ENCODE peak calls at places on chromosome 10, in four cellular contexts. One of them, this sample, is unnamed.
A peak's percentile ranks its signal among the peaks of the same experiment; 100 is the strongest.

GRCh38 chr10:6074489-6075301 is 12.5 kb upstream of the IL2RA start:
- DNase-seq in HS-27A: no peak
- DNase-seq in breast epithelium: no peak
- DNase-seq in stimulated activated CD4-positive, alpha-beta T cell treated with anti-CD3 and anti-CD28 coated beads, Interleukin-2, amount 100 ng/mL, for 48 hours: no peak
- DNase-seq in this sample: no peak

GRCh38 chr10:132876131-132876860 is 66.1 kb downstream of the CFAP46 start:
- DNase-seq in HS-27A: no peak
- DNase-seq in breast epithelium: no peak
- DNase-seq in stimulated activated CD4-positive, alpha-beta T cell treated with anti-CD3 and anti-CD28 coated beads, Interleukin-2, amount 100 ng/mL, for 48 hours: no peak
- DNase-seq in this sample: peak; percentile 32

GRCh38 chr10:35605191-35605590 is at the start of gene GJD4:
- DNase-seq in breast epithelium: no peak
- DNase-seq in stimulated activated CD4-positive, alpha-beta T cell treated with anti-CD3 and anti-CD28 coated beads, Interleukin-2, amount 100 ng/mL, for 48 hours: no peak
- DNase-seq in HS-27A: no peak
- DNase-seq in this sample: no peak

GRCh38 chr10:3955493-3955892 is 170.5 kb upstream of the KLF6 start:
- DNase-seq in stimulated activated CD4-positive, alpha-beta T cell treated with anti-CD3 and anti-CD28 coated beads, Interleukin-2, amount 100 ng/mL, for 48 hours: no peak
- DNase-seq in HS-27A: no peak
- DNase-seq in breast epithelium: no peak
- DNase-seq in this sample: no peak

GRCh38 chr10:35194906-35195305 is 68.3 kb downstream of the CREM start:
- DNase-seq in breast epithelium: no peak
- DNase-seq in stimulated activated CD4-positive, alpha-beta T cell treated with anti-CD3 and anti-CD28 coated beads, Interleukin-2, amount 100 ng/mL, for 48 hours: peak; percentile 19
- DNase-seq in HS-27A: no peak
- DNase-seq in this sample: no peak

GRCh38 chr10:18104223-18104872 is 35.9 kb upstream of the CACNB2 start:
- DNase-seq in breast epithelium: no peak
- DNase-seq in HS-27A: peak; percentile 17
- DNase-seq in stimulated activated CD4-positive, alpha-beta T cell treated with anti-CD3 and anti-CD28 coated beads, Interleukin-2, amount 100 ng/mL, for 48 hours: peak; percentile 51
- DNase-seq in this sample: peak; percentile 80

GRCh38 chr10:31036209-31036608 is 4.5 kb upstream of the ZNF438 start:
- DNase-seq in breast epithelium: no peak
- DNase-seq in stimulated activated CD4-positive, alpha-beta T cell treated with anti-CD3 and anti-CD28 coated beads, Interleukin-2, amount 100 ng/mL, for 48 hours: no peak
- DNase-seq in HS-27A: no peak
- DNase-seq in this sample: no peak

GRCh38 chr10:26486985-26487850 is 49.1 kb downstream of the APBB1IP start:
- DNase-seq in HS-27A: peak; percentile 68
- DNase-seq in stimulated activated CD4-positive, alpha-beta T cell treated with anti-CD3 and anti-CD28 coated beads, Interleukin-2, amount 100 ng/mL, for 48 hours: peak; percentile 61
- DNase-seq in breast epithelium: no peak
- DNase-seq in this sample: no peak

GRCh38 chr10:31197886-31198285 is 121.1 kb upstream of the ZEB1 start:
- DNase-seq in HS-27A: no peak
- DNase-seq in breast epithelium: no peak
- DNase-seq in stimulated activated CD4-positive, alpha-beta T cell treated with anti-CD3 and anti-CD28 coated beads, Interleukin-2, amount 100 ng/mL, for 48 hours: no peak
- DNase-seq in this sample: no peak

GRCh38 chr10:49200859-49201258 is 12.7 kb upstream of the TMEM273 start:
- DNase-seq in breast epithelium: no peak
- DNase-seq in HS-27A: no peak
- DNase-seq in stimulated activated CD4-positive, alpha-beta T cell treated with anti-CD3 and anti-CD28 coated beads, Interleukin-2, amount 100 ng/mL, for 48 hours: no peak
- DNase-seq in this sample: no peak

GRCh38 chr10:98435178-98435577 is 11.6 kb downstream of the HPS1 start:
- DNase-seq in breast epithelium: no peak
- DNase-seq in stimulated activated CD4-positive, alpha-beta T cell treated with anti-CD3 and anti-CD28 coated beads, Interleukin-2, amount 100 ng/mL, for 48 hours: no peak
- DNase-seq in HS-27A: no peak
- DNase-seq in this sample: no peak

GRCh38 chr10:11491087-11491486 is 120.4 kb downstream of the USP6NL start:
- DNase-seq in breast epithelium: no peak
- DNase-seq in stimulated activated CD4-positive, alpha-beta T cell treated with anti-CD3 and anti-CD28 coated beads, Interleukin-2, amount 100 ng/mL, for 48 hours: no peak
- DNase-seq in HS-27A: no peak
- DNase-seq in this sample: no peak

GRCh38 chr10:46539596-46540411 is 16.7 kb downstream of the GPRIN2 start:
- DNase-seq in HS-27A: no peak
- DNase-seq in breast epithelium: no peak
- DNase-seq in stimulated activated CD4-positive, alpha-beta T cell treated with anti-CD3 and anti-CD28 coated beads, Interleukin-2, amount 100 ng/mL, for 48 hours: no peak
- DNase-seq in this sample: peak; percentile 53